ENCODE peak calls at places on chromosomes 6 and 20, in four cellular contexts. O, J, W and R are unnamed samples.

GRCh38 chr6:62714112-62714511 is 428.1 kb upstream of the KHDRBS2 start:
- DNase-seq in O (no peak), J (no peak), W (no peak), R (no peak)

GRCh38 chr20:3927486-3928291 is 38.5 kb downstream of the PANK2 start:
- DNase-seq in O (peak), J (no peak), W (no peak), R (no peak)

GRCh38 chr6:129659590-129660345 is 50.2 kb downstream of the ARHGAP18 start:
- DNase-seq in O (peak), J (no peak), W (peak), R (no peak)

GRCh38 chr20:19992996-19993908 is 23.9 kb upstream of the NAA20 start:
- DNase-seq in O (peak), J (no peak), W (peak), R (no peak)

GRCh38 chr20:62409935-62410741 is 3.1 kb upstream of the CABLES2 start:
- DNase-seq in O (peak), J (no peak), W (peak), R (no peak)

GRCh38 chr6:154247119-154247814 is 109.3 kb downstream of the IPCEF1 start:
- DNase-seq in O (peak), J (no peak), W (no peak), R (no peak)

GRCh38 chr6:114334237-114334636 is 8.6 kb downstream of the HS3ST5 start:
- DNase-seq in O (no peak), J (no peak), W (no peak), R (no peak)

GRCh38 chr20:7161690-7162089 is 394.2 kb downstream of the BMP2 start:
- DNase-seq in O (peak), J (no peak), W (no peak), R (no peak)

GRCh38 chr6:11779308-11780096 is 899 bp upstream of the ADTRP start:
- DNase-seq in O (no peak), J (no peak), W (no peak), R (no peak)

GRCh38 chr20:32036716-32037355 is 15.2 kb upstream of the HCK start:
- DNase-seq in O (peak), J (no peak), W (no peak), R (no peak)

GRCh38 chr6:39378175-39378889 is 55.8 kb upstream of the KCNK16 start:
- DNase-seq in O (no peak), J (no peak), W (no peak), R (no peak)